ENCODE peak calls at places on chromosome 2, in four cellular contexts. G is spleen, T is A549, H is IMR-90. N is an unnamed sample.

GRCh38 chr2:179898873-179899272 is 37.5 kb upstream of the ZNF385B start:
- DNase-seq in H (peak; percentile 17), T (peak; percentile 56), G (no peak), N (peak; percentile 45)

GRCh38 chr2:567865-568638 is 109.2 kb downstream of the TMEM18 start:
- DNase-seq in G (no peak), H (no peak), T (no peak), N (peak; percentile 78)

GRCh38 chr2:227442639-227443038 is 29.3 kb upstream of the AGFG1 start:
- DNase-seq in G (no peak), H (no peak), T (no peak), N (no peak)

GRCh38 chr2:26148501-26148900 is 24.4 kb upstream of the GAREM2 start:
- DNase-seq in T (no peak), G (no peak), H (peak; percentile 23), N (no peak)

GRCh38 chr2:43273477-43273876 is 47.1 kb upstream of the ZFP36L2 start:
- DNase-seq in T (no peak), G (no peak), H (peak; percentile 63), N (no peak)

GRCh38 chr2:159538801-159539200 is 77.5 kb downstream of the BAZ2B start:
- DNase-seq in T (no peak), H (no peak), G (no peak), N (no peak)

GRCh38 chr2:44275915-44276279 is 617 bp downstream of the SLC3A1 start:
- DNase-seq in T (peak; percentile 54), G (no peak), H (peak; percentile 36), N (no peak)

GRCh38 chr2:164705412-164706167 is 84.3 kb upstream of the GRB14 start:
- DNase-seq in G (no peak), H (no peak), T (no peak), N (no peak)

GRCh38 chr2:39679805-39680204 is 14.1 kb downstream of the TMEM178A start:
- DNase-seq in G (no peak), T (no peak), H (no peak), N (no peak)

GRCh38 chr2:106269591-106270291 is 75.6 kb upstream of the UXS1 start:
- DNase-seq in H (no peak), T (peak; percentile 18), G (peak; percentile 90), N (peak; percentile 61)

GRCh38 chr2:208006325-208006724 is 19.0 kb downstream of the PLEKHM3 start:
- DNase-seq in H (no peak), T (no peak), G (no peak), N (no peak)

GRCh38 chr2:128291161-128291843 is 27.4 kb downstream of the HS6ST1 start:
- DNase-seq in H (no peak), G (peak; percentile 72), T (no peak), N (no peak)

GRCh38 chr2:120223034-120223912 is at the start of gene TMEM185B:
- DNase-seq in G (peak; percentile 98), H (peak; percentile 76), T (peak; percentile 91), N (peak; percentile 92)
- TF ChIP-seq POLR2A in G (no peak), H (peak; percentile 83), T (peak; percentile 42), N (no peak)

GRCh38 chr2:55051026-55051866 is 995 bp upstream of the RTN4 start:
- DNase-seq in H (peak; percentile 100), T (peak; percentile 96), G (no peak), N (peak; percentile 73)
- TF ChIP-seq POLR2A in H (peak; percentile 86), T (no peak), G (no peak), N (no peak)

DNA sequence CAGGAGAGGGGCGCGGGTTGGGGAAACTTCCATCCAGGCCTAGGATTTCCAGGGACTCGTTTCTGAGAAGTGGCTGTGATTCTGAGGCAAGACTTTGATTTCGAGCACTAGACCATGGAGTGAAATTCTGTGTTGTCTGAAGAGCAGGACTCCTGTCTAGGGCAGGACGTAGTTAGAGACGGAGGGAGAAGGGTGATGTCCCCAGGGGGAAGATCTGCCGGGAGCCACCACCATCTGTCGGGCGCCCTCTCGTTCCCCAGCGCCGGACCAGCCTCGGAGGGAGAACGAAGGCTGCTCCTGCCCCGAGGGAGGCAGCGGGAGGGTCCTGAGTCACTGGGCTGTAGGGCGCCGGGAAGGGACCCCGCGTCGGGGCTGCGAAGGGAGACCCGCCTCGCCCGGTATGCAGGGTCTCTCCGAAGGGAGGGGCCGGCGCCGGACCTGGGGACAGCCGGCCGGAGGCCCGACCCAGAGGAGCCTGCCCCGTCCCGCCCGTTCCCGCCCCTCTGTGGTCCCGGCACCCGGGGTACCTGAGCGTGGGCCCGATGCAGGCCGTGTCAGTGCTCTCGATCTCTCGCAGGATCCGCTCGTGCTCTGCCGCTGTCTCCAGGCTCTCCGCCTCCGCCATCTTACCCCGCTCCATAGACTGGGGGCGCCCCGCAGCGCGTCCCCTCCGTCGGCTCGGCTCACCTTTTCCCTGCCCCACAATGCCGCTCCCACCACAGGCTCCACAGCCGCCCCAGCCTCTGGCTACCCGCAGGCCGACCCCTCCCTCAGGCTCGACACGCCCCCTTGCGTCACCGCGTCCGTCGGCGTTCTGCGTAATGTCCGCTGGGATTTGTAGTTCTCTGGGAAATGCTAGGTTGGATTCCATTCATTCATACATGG is at the start of gene EXOC6B:
- DNase-seq in H (peak; percentile 85), T (peak; percentile 93), G (peak; percentile 95), N (peak; percentile 96)
- TF ChIP-seq POLR2A in H (peak; percentile 71), T (peak; percentile 94), G (no peak), N (peak; percentile 77)

DNA sequence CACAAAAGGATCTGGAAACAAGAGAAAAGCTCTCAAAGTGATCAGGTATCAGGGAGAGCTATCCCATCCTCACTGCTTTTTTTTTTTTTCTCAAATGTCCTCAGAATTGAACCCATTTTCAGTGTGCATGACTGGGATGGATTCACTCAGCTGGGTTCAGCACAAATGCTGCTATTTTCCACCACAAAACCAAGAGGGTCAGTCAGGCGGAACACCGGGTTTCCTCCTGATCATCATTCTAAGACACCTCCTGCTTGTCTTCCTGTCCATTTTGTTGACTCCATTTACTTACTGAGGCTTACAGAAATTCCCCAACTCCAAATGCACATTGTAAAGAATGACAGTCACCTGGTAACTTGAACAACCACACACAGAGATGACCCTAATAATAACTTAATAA is 39.9 kb downstream of the CYRIA start:
- DNase-seq in T (no peak), G (no peak), H (no peak), N (no peak)
- TF ChIP-seq POLR2A in T (no peak), G (no peak), H (no peak), N (no peak)

GRCh38 chr2:239173301-239173700 is 227.5 kb downstream of the HDAC4 start:
- DNase-seq in G (no peak), T (no peak), H (no peak), N (no peak)
- TF ChIP-seq POLR2A in G (no peak), T (no peak), H (no peak), N (no peak)

GRCh38 chr2:149587220-149587949 is at the start of gene MMADHC:
- DNase-seq in H (peak; percentile 97), T (peak; percentile 97), G (peak; percentile 99), N (peak; percentile 97)
- TF ChIP-seq POLR2A in H (peak; percentile 95), T (peak; percentile 93), G (peak; percentile 46), N (peak; percentile 83)